ENCODE peak calls at places on chromosome 16, in five cellular contexts. D, F, B, E and O are unnamed samples.
A peak's percentile ranks its signal among the peaks of the same experiment; 100 is the strongest.

GRCh38 chr16:81758376-81758775 is 20.7 kb upstream of the PLCG2 start:
- DNase-seq in D (no peak), F (no peak), B (no peak), E (no peak), O (no peak)

GRCh38 chr16:28090646-28091377 is 27.3 kb upstream of the GSG1L start:
- DNase-seq in D (no peak), F (no peak), B (no peak), E (no peak), O (peak; percentile 93)

GRCh38 chr16:19110537-19111391 is 3.0 kb upstream of the ITPRIPL2 start:
- DNase-seq in D (no peak), F (no peak), B (no peak), E (no peak), O (no peak)

GRCh38 chr16:27703545-27703944 is 153.6 kb downstream of the KATNIP start:
- DNase-seq in D (no peak), F (no peak), B (peak; percentile 11), E (no peak), O (no peak)

GRCh38 chr16:1438229-1439057 is 5.9 kb downstream of the CCDC154 start:
- DNase-seq in D (no peak), F (no peak), B (no peak), E (no peak), O (no peak)

GRCh38 chr16:69286941-69287713 is 24.0 kb upstream of the VPS4A start:
- DNase-seq in D (peak; percentile 18), F (peak; percentile 78), B (peak; percentile 83), E (no peak), O (no peak)

GRCh38 chr16:82440336-82440735 is 186.4 kb upstream of the CDH13 start:
- DNase-seq in D (peak; percentile 50), F (peak; percentile 13), B (no peak), E (no peak), O (peak; percentile 83)

GRCh38 chr16:54509406-54509931 is 222.9 kb upstream of the IRX3 start:
- DNase-seq in D (no peak), F (no peak), B (no peak), E (no peak), O (no peak)

GRCh38 chr16:28186752-28187151 is 25.0 kb downstream of the XPO6 start:
- DNase-seq in D (no peak), F (no peak), B (no peak), E (no peak), O (no peak)

GRCh38 chr16:89534147-89534788 is 26.1 kb downstream of the SPG7 start:
- DNase-seq in D (no peak), F (no peak), B (no peak), E (no peak), O (no peak)

GRCh38 chr16:85309656-85310587 is 197.7 kb upstream of the CIBAR2 start:
- DNase-seq in D (no peak), F (no peak), B (peak; percentile 82), E (no peak), O (peak; percentile 81)

GRCh38 chr16:24568392-24568791 is 29.0 kb downstream of the RBBP6 start:
- DNase-seq in D (no peak), F (no peak), B (no peak), E (no peak), O (no peak)

GRCh38 chr16:76653390-76654026 is 376.3 kb downstream of the CNTNAP4 start:
- DNase-seq in D (peak; percentile 35), F (peak; percentile 73), B (no peak), E (no peak), O (peak; percentile 67)

DNA sequence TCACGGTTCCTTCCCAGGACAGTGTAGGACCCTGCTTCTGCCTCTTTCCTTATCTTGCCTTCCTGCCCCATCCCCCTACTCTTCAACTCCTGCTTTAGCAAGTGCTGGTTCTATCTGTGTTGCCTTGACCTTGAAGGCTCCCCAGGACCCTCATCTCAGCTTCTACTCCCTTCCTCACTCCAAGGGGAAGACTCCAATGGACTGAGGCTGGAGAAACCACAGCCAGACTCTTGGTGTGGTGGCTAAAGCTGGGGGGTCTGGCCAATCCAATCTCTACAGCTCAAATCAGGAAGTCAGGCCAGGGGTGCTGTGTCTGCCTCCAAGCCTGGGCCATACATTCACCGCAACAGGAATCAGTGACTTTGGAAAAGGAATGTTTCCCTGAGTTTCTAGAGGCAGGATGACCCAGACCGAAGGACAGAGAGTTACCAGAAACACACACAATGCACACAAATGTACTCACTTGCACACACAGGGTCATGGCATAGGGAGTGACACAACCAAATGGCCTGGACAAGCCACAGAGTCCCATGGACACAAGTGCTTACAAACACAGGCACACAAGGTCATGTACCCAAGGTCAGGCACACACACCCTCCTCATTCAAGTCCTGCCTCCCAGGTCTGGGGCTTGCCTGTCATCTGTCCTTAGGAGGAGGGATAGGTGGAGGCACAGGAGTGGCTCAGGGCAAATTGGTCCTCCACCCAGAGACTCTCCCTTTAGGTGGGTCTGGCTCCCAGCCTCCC is 1.7 kb upstream of the HSD11B2 start:
- DNase-seq in D (no peak), F (no peak), B (no peak), E (no peak), O (no peak)
- H3K4me3 ChIP-seq in D (no peak overlapping the region), F (no peak overlapping the region), B (no peak overlapping the region), E (no peak overlapping the region), O (no peak overlapping the region)

GRCh38 chr16:68000024-68000423 is 740 bp upstream of the DPEP2 start:
- DNase-seq in D (no peak), F (no peak), B (no peak), E (no peak), O (no peak)
- H3K4me3 ChIP-seq in D (no peak overlapping the region), F (no peak overlapping the region), B (peak overlapping the region; percentile 36), E (no peak overlapping the region), O (no peak overlapping the region)

GRCh38 chr16:12802661-12803060 is 1.0 kb downstream of the CPPED1 start:
- DNase-seq in D (no peak), F (no peak), B (no peak), E (no peak), O (no peak)
- H3K4me3 ChIP-seq in D (no peak overlapping the region), F (peak overlapping the region; percentile 66), B (peak overlapping the region; percentile 81), E (peak overlapping the region; percentile 51), O (peak overlapping the region; percentile 94)

DNA sequence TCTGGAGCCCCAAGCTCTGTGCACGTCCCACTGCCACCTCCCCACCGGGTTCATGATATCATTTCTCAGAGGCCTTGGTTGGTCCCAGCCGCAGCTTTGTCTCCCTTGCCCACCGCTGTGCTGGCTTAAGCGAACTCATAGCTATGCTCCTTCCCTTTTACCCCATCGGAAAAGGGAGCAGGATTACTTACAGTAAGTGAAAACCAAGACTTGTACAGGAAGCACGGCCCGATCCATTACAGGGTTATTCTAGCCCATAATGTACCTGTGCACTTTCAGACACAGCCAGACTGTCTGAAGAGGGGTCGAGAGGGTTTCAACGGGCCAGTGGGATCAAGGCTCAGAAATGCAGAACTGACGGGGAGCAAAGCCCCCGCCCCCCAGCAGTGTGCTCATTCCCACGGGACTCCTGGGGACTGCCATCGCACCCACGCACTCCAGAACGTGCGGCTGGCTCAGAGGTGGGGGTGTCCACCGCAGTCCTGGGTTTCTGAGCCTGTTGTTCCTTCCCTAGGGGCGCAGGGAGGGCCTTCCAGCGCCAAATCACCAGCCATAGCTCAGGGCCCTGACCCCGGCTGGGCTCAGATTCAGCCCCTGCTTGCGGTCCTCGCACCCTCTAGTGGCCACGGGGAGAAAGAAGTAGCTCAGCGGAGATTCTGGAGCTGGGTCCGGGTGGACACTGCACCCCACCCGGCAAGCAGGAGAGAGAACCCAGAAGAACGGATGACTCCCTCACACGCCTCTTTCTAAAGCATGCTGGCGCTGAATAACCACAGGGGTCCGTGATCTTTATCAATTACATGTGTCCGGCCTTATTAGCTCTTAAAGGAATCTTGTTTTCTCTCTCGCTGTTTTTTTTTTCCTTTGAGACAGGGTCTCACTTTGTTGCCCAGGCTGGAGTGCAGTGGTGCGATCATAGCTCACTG is 44.9 kb upstream of the USP7 start:
- DNase-seq in D (peak; percentile 65), F (peak; percentile 85), B (peak; percentile 87), E (no peak), O (peak; percentile 95)
- H3K4me3 ChIP-seq in D (no peak overlapping the region), F (no peak overlapping the region), B (peak overlapping the region; percentile 20), E (peak overlapping the region; percentile 6), O (no peak overlapping the region)

GRCh38 chr16:31393056-31393455 is at the start of gene ITGAD:
- DNase-seq in D (no peak), F (no peak), B (no peak), E (no peak), O (no peak)
- H3K4me3 ChIP-seq in D (no peak within 1 kb of the TSS), F (no peak within 1 kb of the TSS), B (no peak within 1 kb of the TSS), E (no peak within 1 kb of the TSS), O (no peak within 1 kb of the TSS)

DNA sequence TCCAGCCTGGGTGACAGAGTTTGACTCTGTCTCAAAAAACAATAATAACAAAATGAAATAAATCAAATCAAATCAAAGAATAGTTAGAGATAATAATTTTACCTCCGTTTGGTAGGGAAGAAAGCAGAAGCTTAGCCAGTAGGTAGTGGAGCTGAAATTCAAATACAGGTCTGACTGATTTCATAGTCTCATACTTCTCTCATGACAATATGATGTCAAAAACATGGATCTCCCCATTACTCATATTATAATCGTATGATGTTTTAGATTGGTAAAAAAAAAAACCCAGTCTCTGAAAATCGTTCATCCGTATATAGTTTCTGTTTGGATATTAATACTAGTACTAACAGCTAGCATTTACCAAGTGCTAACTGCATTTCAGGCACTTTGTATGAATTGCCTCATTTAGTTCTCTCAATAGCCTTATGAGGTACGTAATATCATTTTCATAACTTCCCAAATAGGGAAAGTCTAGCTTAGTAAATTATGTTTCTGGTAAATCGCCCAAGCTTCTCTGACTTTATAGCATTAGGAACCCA is 48.7 kb downstream of the CDH8 start:
- DNase-seq in D (no peak), F (no peak), B (no peak), E (no peak), O (no peak)
- H3K4me3 ChIP-seq in D (no peak overlapping the region), F (no peak overlapping the region), B (no peak overlapping the region), E (no peak overlapping the region), O (no peak overlapping the region)